ENCODE peak calls at places on chromosomes 4 and X, in four cellular contexts. Q is WTC11, H is K562, E is HepG2. B is an unnamed sample.

GRCh38 chr4:140266958-140267568 is 106.4 kb upstream of the SCOC start:
- DNase-seq in H (no peak), E (no peak), Q (no peak), B (no peak)

GRCh38 chrX:22063284-22063683 is 31.2 kb downstream of the PHEX start:
- DNase-seq in E (no peak), H (no peak), Q (no peak), B (no peak)

GRCh38 chr4:47839259-47839658 is 1.4 kb upstream of the CORIN start:
- DNase-seq in H (no peak), E (no peak), Q (no peak), B (no peak)

GRCh38 chr4:46594658-46595057 is 204.7 kb upstream of the GABRA2 start:
- DNase-seq in E (no peak), H (no peak), Q (no peak), B (no peak)

GRCh38 chr4:36224969-36225903 is 19.1 kb downstream of the ARAP2 start:
- DNase-seq in H (no peak), E (peak; percentile 28), Q (no peak), B (no peak)

GRCh38 chr4:159684061-159684460 is 581.2 kb downstream of the RAPGEF2 start:
- DNase-seq in H (no peak), Q (no peak), E (no peak), B (no peak)

GRCh38 chr4:91256751-91257150 is 1047.0 kb upstream of the GRID2 start:
- DNase-seq in Q (no peak), E (no peak), H (no peak), B (no peak)

GRCh38 chr4:183455431-183456145 is 11.2 kb downstream of the CDKN2AIP start:
- DNase-seq in Q (no peak), H (no peak), E (no peak), B (no peak)

GRCh38 chr4:94453534-94453963 is 1.8 kb downstream of the PDLIM5 start:
- DNase-seq in E (peak; percentile 58), H (no peak), Q (no peak), B (no peak)

GRCh38 chr4:123838426-123838825 is 441.8 kb downstream of the SPRY1 start:
- DNase-seq in Q (no peak), H (no peak), E (no peak), B (no peak)

GRCh38 chr4:67204441-67204840 is 340.9 kb downstream of the CENPC start:
- DNase-seq in H (no peak), Q (no peak), E (no peak), B (no peak)

GRCh38 chr4:129232627-129233337 is 136.8 kb downstream of the C4orf33 start:
- DNase-seq in Q (no peak), E (no peak), H (no peak), B (no peak)

GRCh38 chr4:4260185-4260751 is 12.2 kb upstream of the TMEM128 start:
- DNase-seq in E (peak; percentile 79), H (no peak), Q (no peak), B (peak; percentile 72)

GRCh38 chr4:148056879-148057278 is 325.0 kb downstream of the ARHGAP10 start:
- DNase-seq in H (peak; percentile 22), Q (peak; percentile 47), E (no peak), B (peak; percentile 3)

GRCh38 chr4:166174717-166175510 is 301.9 kb downstream of the TLL1 start:
- DNase-seq in Q (no peak), H (no peak), E (no peak), B (no peak)

GRCh38 chrX:132737743-132738142 is 220.7 kb downstream of the HS6ST2 start:
- DNase-seq in H (no peak), E (no peak), Q (no peak), B (no peak)

GRCh38 chrX:77899081-77899828 is at the start of gene COX7B:
- DNase-seq in E (peak; percentile 96), Q (peak; percentile 46), H (peak; percentile 56), B (peak; percentile 72)

GRCh38 chr4:179467890-179468289 is 2025.7 kb upstream of the AGA start:
- DNase-seq in Q (no peak), H (no peak), E (no peak), B (no peak)

GRCh38 chr4:5976431-5976830 is 41.8 kb downstream of the C4orf50 start:
- DNase-seq in H (no peak), E (no peak), Q (no peak), B (no peak)

GRCh38 chrX:6021316-6022091 is 207.2 kb downstream of the NLGN4X start:
- DNase-seq in E (peak; percentile 2), H (no peak), Q (peak; percentile 50), B (no peak)

GRCh38 chr4:17120761-17121160 is 222.3 kb upstream of the LDB2 start:
- DNase-seq in E (no peak), Q (no peak), H (no peak), B (no peak)

GRCh38 chr4:107863416-107863815 is 38.7 kb downstream of the SGMS2 start:
- DNase-seq in H (no peak), E (no peak), Q (no peak), B (no peak)

GRCh38 chrX:101385795-101386541 is at the start of gene BTK:
- DNase-seq in H (peak; percentile 73), Q (no peak), E (no peak), B (no peak)

GRCh38 chr4:8589336-8589735 is 3.2 kb upstream of the CPZ start:
- DNase-seq in H (no peak), E (no peak), Q (no peak), B (no peak)

GRCh38 chr4:161869511-161869910 is 294.3 kb downstream of the FSTL5 start:
- DNase-seq in H (no peak), Q (no peak), E (no peak), B (no peak)

GRCh38 chr4:9877123-9877522 is 95.7 kb downstream of the DRD5 start:
- DNase-seq in Q (peak; percentile 30), H (no peak), E (no peak), B (no peak)

GRCh38 chr4:152735302-152735917 is 44.1 kb downstream of the TIGD4 start:
- DNase-seq in Q (no peak), H (peak; percentile 11), E (no peak), B (peak; percentile 11)

GRCh38 chrX:148381603-148382002 is 118.8 kb upstream of the AFF2 start:
- DNase-seq in E (no peak), Q (no peak), H (no peak), B (no peak)

GRCh38 chr4:133146574-133147198 is 2.4 kb upstream of the PCDH10 start:
- DNase-seq in E (peak; percentile 15), H (peak; percentile 23), Q (peak; percentile 77), B (no peak)

GRCh38 chr4:99875073-99875472 is 19.2 kb downstream of the LAMTOR3 start:
- DNase-seq in H (no peak), E (no peak), Q (no peak), B (no peak)

GRCh38 chr4:156475322-156475721 is 496.3 kb downstream of the PDGFC start:
- DNase-seq in H (no peak), E (peak; percentile 15), Q (no peak), B (no peak)

GRCh38 chr4:12588572-12588971 is 895.6 kb downstream of the RAB28 start:
- DNase-seq in E (no peak), Q (no peak), H (no peak), B (no peak)

GRCh38 chrX:20267924-20268701 is 1.4 kb upstream of the RPS6KA3 start:
- DNase-seq in H (peak; percentile 8), E (no peak), Q (peak; percentile 59), B (no peak)

GRCh38 chr4:139015948-139016451 is 419 bp downstream of the NOCT start:
- DNase-seq in E (peak; percentile 12), H (no peak), Q (no peak), B (no peak)

GRCh38 chr4:113398441-113399143 is 349.1 kb downstream of the ANK2 start:
- DNase-seq in Q (no peak), E (no peak), H (no peak), B (no peak)

GRCh38 chr4:92636038-92636825 is 332.5 kb downstream of the GRID2 start:
- DNase-seq in H (no peak), E (no peak), Q (no peak), B (no peak)

GRCh38 chr4:77600521-77601451 is 4.8 kb upstream of the CXCL13 start:
- DNase-seq in E (peak; percentile 28), Q (peak; percentile 29), H (peak; percentile 58), B (peak; percentile 34)

GRCh38 chrX:137143864-137144263 is 110.1 kb upstream of the GPR101 start:
- DNase-seq in Q (no peak), E (no peak), H (no peak), B (no peak)

GRCh38 chr4:18934197-18934596 is 912.6 kb upstream of the LCORL start:
- DNase-seq in H (no peak), Q (no peak), E (no peak), B (no peak)
- TF ChIP-seq CTCF in H (no peak), Q (no peak), E (no peak), B (no peak)

DNA sequence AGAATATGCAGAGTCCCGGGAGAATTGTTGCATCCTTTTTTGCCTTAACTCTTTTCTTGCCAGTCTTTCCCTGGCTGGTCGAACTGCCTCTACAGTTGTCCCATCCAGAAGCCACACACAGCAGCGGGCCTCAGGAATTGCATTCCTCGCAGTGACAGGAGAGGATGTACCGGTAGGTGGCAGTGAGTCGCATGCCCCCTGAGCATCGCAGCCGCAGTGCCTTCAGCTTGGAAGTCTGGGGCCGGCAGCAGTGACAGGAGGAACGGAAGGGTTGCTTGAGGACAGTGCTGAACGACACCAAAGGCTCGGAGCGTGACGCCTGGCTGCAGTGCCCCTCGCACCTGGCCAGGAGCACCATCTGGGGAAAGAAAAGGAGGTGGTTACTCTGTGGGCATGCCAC is 23.5 kb downstream of the NDP start:
- DNase-seq in Q (peak; percentile 63), H (no peak), E (peak; percentile 10), B (peak; percentile 40)
- TF ChIP-seq HMGXB4 in Q (no peak), H (no peak), E (no peak), B (no peak)

GRCh38 chr4:784401-785331 is 41.3 kb downstream of the CPLX1 start:
- DNase-seq in E (no peak), Q (no peak), H (no peak), B (no peak)
- TF ChIP-seq USF2 in E (no peak), Q (no peak), H (no peak), B (no peak)

GRCh38 chr4:106691749-106692148 is 323.2 kb upstream of the GIMD1 start:
- DNase-seq in H (no peak), Q (no peak), E (no peak), B (no peak)
- TF ChIP-seq CTCF in H (no peak), Q (no peak), E (no peak), B (no peak)

B was measured in A549.